ENCODE peak calls at places on chromosomes 1 and 21, in nine cellular contexts. One of them, this sample, is unnamed.

GRCh38 chr21:15063081-15063820 is 1.5 kb downstream of the NRIP1 start:
- DNase-seq in fibroblast of pulmonary artery: peak; percentile 24
- DNase-seq in heart left ventricle: no peak
- DNase-seq in stomach: no peak
- DNase-seq in Karpas-422: no peak
- DNase-seq in kidney epithelial cell: no peak
- DNase-seq in lower leg skin: no peak
- DNase-seq in Panc1: no peak
- DNase-seq in prostate gland: no peak
- DNase-seq in this sample: no peak

GRCh38 chr21:45982758-45983731 is 1.5 kb downstream of the COL6A1 start:
- DNase-seq in Karpas-422: no peak
- DNase-seq in kidney epithelial cell: no peak
- DNase-seq in lower leg skin: peak; percentile 87
- DNase-seq in Panc1: no peak
- DNase-seq in prostate gland: no peak
- DNase-seq in stomach: no peak
- DNase-seq in heart left ventricle: peak; percentile 32
- DNase-seq in fibroblast of pulmonary artery: no peak
- DNase-seq in this sample: no peak

GRCh38 chr1:11940260-11940921 is 5.9 kb downstream of the PLOD1 start:
- DNase-seq in lower leg skin: no peak
- DNase-seq in heart left ventricle: peak; percentile 71
- DNase-seq in Panc1: no peak
- DNase-seq in kidney epithelial cell: no peak
- DNase-seq in stomach: no peak
- DNase-seq in prostate gland: no peak
- DNase-seq in Karpas-422: no peak
- DNase-seq in fibroblast of pulmonary artery: peak; percentile 31
- DNase-seq in this sample: no peak

GRCh38 chr1:25562101-25562927 is 18.9 kb downstream of the LDLRAP1 start:
- DNase-seq in Panc1: no peak
- DNase-seq in lower leg skin: no peak
- DNase-seq in prostate gland: peak; percentile 23
- DNase-seq in fibroblast of pulmonary artery: no peak
- DNase-seq in stomach: peak; percentile 62
- DNase-seq in Karpas-422: peak; percentile 87
- DNase-seq in kidney epithelial cell: no peak
- DNase-seq in heart left ventricle: no peak
- DNase-seq in this sample: no peak

GRCh38 chr1:91747666-91748065 is 138.3 kb downstream of the TGFBR3 start:
- DNase-seq in heart left ventricle: no peak
- DNase-seq in stomach: no peak
- DNase-seq in kidney epithelial cell: no peak
- DNase-seq in Panc1: no peak
- DNase-seq in lower leg skin: peak; percentile 52
- DNase-seq in Karpas-422: no peak
- DNase-seq in fibroblast of pulmonary artery: no peak
- DNase-seq in prostate gland: no peak
- DNase-seq in this sample: no peak

GRCh38 chr1:234433563-234434285 is 45.3 kb downstream of the TARBP1 start:
- DNase-seq in fibroblast of pulmonary artery: peak; percentile 66
- DNase-seq in Panc1: no peak
- DNase-seq in heart left ventricle: no peak
- DNase-seq in lower leg skin: no peak
- DNase-seq in prostate gland: no peak
- DNase-seq in stomach: no peak
- DNase-seq in Karpas-422: no peak
- DNase-seq in kidney epithelial cell: peak; percentile 83
- DNase-seq in this sample: peak; percentile 48

GRCh38 chr1:41319803-41320711 is 41.2 kb upstream of the FOXO6 start:
- DNase-seq in lower leg skin: no peak
- DNase-seq in prostate gland: no peak
- DNase-seq in Panc1: no peak
- DNase-seq in fibroblast of pulmonary artery: no peak
- DNase-seq in heart left ventricle: peak; percentile 77
- DNase-seq in kidney epithelial cell: no peak
- DNase-seq in stomach: no peak
- DNase-seq in Karpas-422: no peak
- DNase-seq in this sample: no peak

GRCh38 chr1:61077676-61078521 is 4.5 kb upstream of the NFIA start:
- DNase-seq in Karpas-422: peak; percentile 99
- DNase-seq in fibroblast of pulmonary artery: peak; percentile 100
- DNase-seq in heart left ventricle: peak; percentile 98
- DNase-seq in lower leg skin: peak; percentile 97
- DNase-seq in prostate gland: peak; percentile 95
- DNase-seq in Panc1: peak; percentile 98
- DNase-seq in stomach: peak; percentile 92
- DNase-seq in kidney epithelial cell: peak; percentile 98
- DNase-seq in this sample: peak; percentile 100

GRCh38 chr1:205270764-205271163 is 43.0 kb downstream of the TMCC2 start:
- DNase-seq in heart left ventricle: no peak
- DNase-seq in prostate gland: no peak
- DNase-seq in stomach: no peak
- DNase-seq in Karpas-422: no peak
- DNase-seq in fibroblast of pulmonary artery: peak; percentile 34
- DNase-seq in Panc1: peak; percentile 59
- DNase-seq in lower leg skin: no peak
- DNase-seq in kidney epithelial cell: no peak
- DNase-seq in this sample: no peak

GRCh38 chr1:148308832-148309458 is 156.9 kb upstream of the NBPF11 start:
- DNase-seq in Panc1: no peak
- DNase-seq in prostate gland: no peak
- DNase-seq in Karpas-422: no peak
- DNase-seq in lower leg skin: no peak
- DNase-seq in heart left ventricle: no peak
- DNase-seq in kidney epithelial cell: no peak
- DNase-seq in fibroblast of pulmonary artery: no peak
- DNase-seq in stomach: no peak
- DNase-seq in this sample: no peak

GRCh38 chr1:205493241-205494085 is 11.0 kb upstream of the CDK18 start:
- DNase-seq in fibroblast of pulmonary artery: peak; percentile 89
- DNase-seq in lower leg skin: no peak
- DNase-seq in kidney epithelial cell: peak; percentile 65
- DNase-seq in prostate gland: no peak
- DNase-seq in Panc1: no peak
- DNase-seq in heart left ventricle: peak; percentile 59
- DNase-seq in Karpas-422: no peak
- DNase-seq in stomach: peak; percentile 28
- DNase-seq in this sample: peak; percentile 62

GRCh38 chr1:244599937-244600350 is 53.0 kb upstream of the DESI2 start:
- DNase-seq in Karpas-422: no peak
- DNase-seq in Panc1: peak; percentile 89
- DNase-seq in fibroblast of pulmonary artery: peak; percentile 97
- DNase-seq in kidney epithelial cell: peak; percentile 63
- DNase-seq in stomach: peak; percentile 37
- DNase-seq in prostate gland: no peak
- DNase-seq in heart left ventricle: no peak
- DNase-seq in lower leg skin: no peak
- DNase-seq in this sample: peak; percentile 86

GRCh38 chr1:15045123-15045522 is 108.4 kb upstream of the TMEM51 start:
- DNase-seq in heart left ventricle: no peak
- DNase-seq in fibroblast of pulmonary artery: no peak
- DNase-seq in stomach: no peak
- DNase-seq in kidney epithelial cell: no peak
- DNase-seq in prostate gland: no peak
- DNase-seq in lower leg skin: no peak
- DNase-seq in Panc1: no peak
- DNase-seq in Karpas-422: no peak
- DNase-seq in this sample: no peak

GRCh38 chr1:15049067-15049466 is 104.5 kb upstream of the TMEM51 start:
- DNase-seq in heart left ventricle: no peak
- DNase-seq in kidney epithelial cell: no peak
- DNase-seq in Panc1: no peak
- DNase-seq in lower leg skin: no peak
- DNase-seq in stomach: no peak
- DNase-seq in prostate gland: no peak
- DNase-seq in fibroblast of pulmonary artery: no peak
- DNase-seq in Karpas-422: no peak
- DNase-seq in this sample: no peak

GRCh38 chr1:15046487-15047165 is 106.9 kb upstream of the TMEM51 start:
- DNase-seq in lower leg skin: peak; percentile 90
- DNase-seq in prostate gland: peak; percentile 65
- DNase-seq in fibroblast of pulmonary artery: peak; percentile 82
- DNase-seq in kidney epithelial cell: no peak
- DNase-seq in Karpas-422: peak; percentile 90
- DNase-seq in heart left ventricle: peak; percentile 77
- DNase-seq in Panc1: peak; percentile 24
- DNase-seq in stomach: peak; percentile 70
- DNase-seq in this sample: peak; percentile 21

GRCh38 chr1:15047237-15047636 is 106.3 kb upstream of the TMEM51 start:
- DNase-seq in lower leg skin: no peak
- DNase-seq in Karpas-422: no peak
- DNase-seq in prostate gland: no peak
- DNase-seq in heart left ventricle: no peak
- DNase-seq in stomach: no peak
- DNase-seq in kidney epithelial cell: no peak
- DNase-seq in Panc1: no peak
- DNase-seq in fibroblast of pulmonary artery: no peak
- DNase-seq in this sample: no peak

GRCh38 chr1:15048437-15048980 is 105.0 kb upstream of the TMEM51 start:
- DNase-seq in Karpas-422: no peak
- DNase-seq in lower leg skin: no peak
- DNase-seq in heart left ventricle: no peak
- DNase-seq in kidney epithelial cell: no peak
- DNase-seq in Panc1: no peak
- DNase-seq in fibroblast of pulmonary artery: no peak
- DNase-seq in prostate gland: no peak
- DNase-seq in stomach: no peak
- DNase-seq in this sample: no peak
- H3K4me3 ChIP-seq in Karpas-422: no peak overlapping the region
- H3K4me3 ChIP-seq in lower leg skin: no peak overlapping the region
- H3K4me3 ChIP-seq in heart left ventricle: no peak overlapping the region
- H3K4me3 ChIP-seq in kidney epithelial cell: no peak overlapping the region
- H3K4me3 ChIP-seq in Panc1: no peak overlapping the region
- H3K4me3 ChIP-seq in fibroblast of pulmonary artery: no peak overlapping the region
- H3K4me3 ChIP-seq in prostate gland: no peak overlapping the region
- H3K4me3 ChIP-seq in stomach: no peak overlapping the region
- H3K4me3 ChIP-seq in this sample: no peak overlapping the region

GRCh38 chr1:88774151-88774556 is 90.1 kb downstream of the PKN2 start:
- DNase-seq in Karpas-422: no peak
- DNase-seq in prostate gland: no peak
- DNase-seq in stomach: peak; percentile 42
- DNase-seq in Panc1: no peak
- DNase-seq in kidney epithelial cell: peak; percentile 72
- DNase-seq in fibroblast of pulmonary artery: no peak
- DNase-seq in heart left ventricle: no peak
- DNase-seq in lower leg skin: no peak
- DNase-seq in this sample: no peak
- H3K4me3 ChIP-seq in Karpas-422: no peak overlapping the region
- H3K4me3 ChIP-seq in prostate gland: no peak overlapping the region
- H3K4me3 ChIP-seq in stomach: no peak overlapping the region
- H3K4me3 ChIP-seq in Panc1: no peak overlapping the region
- H3K4me3 ChIP-seq in kidney epithelial cell: no peak overlapping the region
- H3K4me3 ChIP-seq in fibroblast of pulmonary artery: no peak overlapping the region
- H3K4me3 ChIP-seq in heart left ventricle: no peak overlapping the region
- H3K4me3 ChIP-seq in lower leg skin: no peak overlapping the region
- H3K4me3 ChIP-seq in this sample: no peak overlapping the region

GRCh38 chr1:81477704-81478103 is 323.0 kb upstream of the ADGRL2 start:
- DNase-seq in heart left ventricle: no peak
- DNase-seq in prostate gland: no peak
- DNase-seq in Karpas-422: no peak
- DNase-seq in stomach: no peak
- DNase-seq in Panc1: no peak
- DNase-seq in fibroblast of pulmonary artery: peak; percentile 32
- DNase-seq in lower leg skin: no peak
- DNase-seq in kidney epithelial cell: no peak
- DNase-seq in this sample: peak; percentile 16
- H3K4me3 ChIP-seq in heart left ventricle: peak overlapping the region; percentile 44
- H3K4me3 ChIP-seq in prostate gland: no peak overlapping the region
- H3K4me3 ChIP-seq in Karpas-422: no peak overlapping the region
- H3K4me3 ChIP-seq in stomach: peak overlapping the region; percentile 23
- H3K4me3 ChIP-seq in Panc1: no peak overlapping the region
- H3K4me3 ChIP-seq in fibroblast of pulmonary artery: peak overlapping the region; percentile 13
- H3K4me3 ChIP-seq in lower leg skin: no peak overlapping the region
- H3K4me3 ChIP-seq in kidney epithelial cell: no peak overlapping the region
- H3K4me3 ChIP-seq in this sample: no peak overlapping the region

GRCh38 chr1:10709646-10710045 is 86.8 kb downstream of the CASZ1 start:
- DNase-seq in heart left ventricle: no peak
- DNase-seq in kidney epithelial cell: no peak
- DNase-seq in stomach: no peak
- DNase-seq in prostate gland: no peak
- DNase-seq in lower leg skin: no peak
- DNase-seq in fibroblast of pulmonary artery: no peak
- DNase-seq in Panc1: no peak
- DNase-seq in Karpas-422: no peak
- DNase-seq in this sample: no peak
- H3K4me3 ChIP-seq in heart left ventricle: no peak overlapping the region
- H3K4me3 ChIP-seq in kidney epithelial cell: no peak overlapping the region
- H3K4me3 ChIP-seq in stomach: no peak overlapping the region
- H3K4me3 ChIP-seq in prostate gland: no peak overlapping the region
- H3K4me3 ChIP-seq in lower leg skin: no peak overlapping the region
- H3K4me3 ChIP-seq in fibroblast of pulmonary artery: no peak overlapping the region
- H3K4me3 ChIP-seq in Panc1: no peak overlapping the region
- H3K4me3 ChIP-seq in Karpas-422: no peak overlapping the region
- H3K4me3 ChIP-seq in this sample: no peak overlapping the region

GRCh38 chr1:154407866-154408777 is 3.0 kb downstream of the IL6R start:
- DNase-seq in Panc1: no peak
- DNase-seq in heart left ventricle: no peak
- DNase-seq in prostate gland: peak; percentile 59
- DNase-seq in fibroblast of pulmonary artery: no peak
- DNase-seq in lower leg skin: no peak
- DNase-seq in kidney epithelial cell: no peak
- DNase-seq in Karpas-422: peak; percentile 26
- DNase-seq in stomach: no peak
- DNase-seq in this sample: no peak
- H3K4me3 ChIP-seq in Panc1: peak overlapping the region; percentile 6
- H3K4me3 ChIP-seq in heart left ventricle: peak overlapping the region; percentile 78
- H3K4me3 ChIP-seq in prostate gland: peak overlapping the region; percentile 84
- H3K4me3 ChIP-seq in fibroblast of pulmonary artery: no peak overlapping the region
- H3K4me3 ChIP-seq in lower leg skin: no peak overlapping the region
- H3K4me3 ChIP-seq in kidney epithelial cell: no peak overlapping the region
- H3K4me3 ChIP-seq in Karpas-422: no peak overlapping the region
- H3K4me3 ChIP-seq in stomach: peak overlapping the region; percentile 65
- H3K4me3 ChIP-seq in this sample: no peak overlapping the region

This sample was measured in skeletal muscle cell.